ENCODE peak calls at places on chromosome 4, in four cellular contexts. One of them, this sample, is unnamed.

GRCh38 chr4:71209161-71209560 is 129.7 kb upstream of the SLC4A4 start:
- DNase-seq in B cell: no peak
- DNase-seq in pancreas: no peak
- DNase-seq in foreskin fibroblast: no peak
- DNase-seq in this sample: peak

GRCh38 chr4:103046416-103047290 is 27.1 kb upstream of the SLC9B1 start:
- DNase-seq in B cell: peak
- DNase-seq in pancreas: no peak
- DNase-seq in foreskin fibroblast: peak
- DNase-seq in this sample: peak

GRCh38 chr4:113686950-113687718 is 74.4 kb downstream of the CAMK2D start:
- DNase-seq in B cell: no peak
- DNase-seq in pancreas: no peak
- DNase-seq in foreskin fibroblast: no peak
- DNase-seq in this sample: no peak

GRCh38 chr4:122783301-122784215 is 43.1 kb upstream of the FGF2 start:
- DNase-seq in B cell: no peak
- DNase-seq in pancreas: no peak
- DNase-seq in foreskin fibroblast: peak
- DNase-seq in this sample: peak

GRCh38 chr4:28744066-28744465 is 1883.4 kb downstream of the STIM2 start:
- DNase-seq in B cell: no peak
- DNase-seq in pancreas: no peak
- DNase-seq in foreskin fibroblast: no peak
- DNase-seq in this sample: no peak

GRCh38 chr4:531721-532565 is 32.9 kb downstream of the PIGG start:
- DNase-seq in B cell: no peak
- DNase-seq in pancreas: no peak
- DNase-seq in foreskin fibroblast: no peak
- DNase-seq in this sample: no peak

GRCh38 chr4:23903859-23904438 is 14.1 kb upstream of the PPARGC1A start:
- DNase-seq in B cell: no peak
- DNase-seq in pancreas: no peak
- DNase-seq in foreskin fibroblast: no peak
- DNase-seq in this sample: no peak

GRCh38 chr4:55397521-55398321 is 2.0 kb downstream of the TMEM165 start:
- DNase-seq in B cell: no peak
- DNase-seq in pancreas: no peak
- DNase-seq in foreskin fibroblast: peak
- DNase-seq in this sample: peak

DNA sequence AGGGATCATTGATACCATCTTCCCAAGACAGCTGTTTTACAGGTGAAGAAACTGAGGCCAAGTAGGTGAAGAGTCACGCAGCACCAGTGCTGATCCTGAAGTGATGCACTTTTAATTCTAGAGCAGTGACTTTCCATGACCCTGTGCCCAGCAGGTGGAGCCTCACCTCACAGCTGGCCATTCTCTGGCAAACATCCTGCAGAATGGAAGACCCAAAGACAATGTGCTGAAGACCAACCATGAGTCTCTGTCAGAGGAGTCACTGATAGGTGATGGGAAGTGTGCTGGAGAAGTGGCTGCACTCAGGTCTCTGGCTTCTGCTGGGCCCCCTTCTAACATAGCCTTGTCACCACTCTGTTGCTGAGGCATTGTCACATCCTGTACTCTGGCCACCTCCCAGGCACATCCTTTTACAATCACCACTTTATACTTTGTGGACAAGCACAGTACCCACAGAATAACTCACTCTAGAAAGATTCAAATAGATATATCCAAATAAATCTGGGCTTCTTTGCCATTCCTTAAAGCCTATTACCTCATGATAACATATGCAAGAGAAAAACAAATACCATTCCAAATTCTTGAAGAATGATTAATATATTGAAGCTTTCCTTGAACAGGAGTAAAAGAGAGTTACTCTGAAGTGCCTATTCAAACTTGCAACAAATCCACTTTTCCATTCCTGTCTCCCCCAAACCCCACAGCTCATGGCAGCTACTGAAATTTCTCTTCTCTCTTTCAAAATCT is 64.1 kb upstream of the SCOC start:
- DNase-seq in B cell: no peak
- DNase-seq in pancreas: no peak
- DNase-seq in foreskin fibroblast: peak
- DNase-seq in this sample: peak
- TF ChIP-seq CTCF in B cell: no peak
- TF ChIP-seq CTCF in pancreas: no peak
- TF ChIP-seq CTCF in foreskin fibroblast: no peak
- TF ChIP-seq CTCF in this sample: peak

DNA sequence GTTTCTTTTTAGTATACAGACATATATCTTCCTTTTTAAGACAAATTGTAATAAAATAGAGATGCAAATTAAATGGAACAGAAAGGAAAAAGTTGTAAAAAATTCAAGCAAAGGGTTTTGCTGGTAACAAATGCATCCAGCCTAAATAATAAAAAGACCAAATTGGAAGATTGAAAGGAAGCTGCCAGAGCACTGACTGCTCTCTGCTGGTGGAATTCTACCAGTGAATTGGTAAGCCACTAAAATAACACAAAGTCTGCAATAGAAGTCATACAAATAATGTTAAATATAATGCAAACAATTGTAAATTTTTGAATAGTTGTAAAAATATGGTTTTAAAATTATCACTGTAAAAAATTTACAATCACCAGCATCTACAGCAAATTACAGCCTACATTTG is 1322.3 kb downstream of the PCDH7 start:
- DNase-seq in B cell: no peak
- DNase-seq in pancreas: no peak
- DNase-seq in foreskin fibroblast: no peak
- DNase-seq in this sample: no peak
- TF ChIP-seq CTCF in B cell: no peak
- TF ChIP-seq CTCF in pancreas: no peak
- TF ChIP-seq CTCF in foreskin fibroblast: no peak
- TF ChIP-seq CTCF in this sample: no peak

GRCh38 chr4:94395541-94395940 is 52.9 kb upstream of the HPGDS start:
- DNase-seq in B cell: no peak
- DNase-seq in pancreas: no peak
- DNase-seq in foreskin fibroblast: no peak
- DNase-seq in this sample: no peak

GRCh38 chr4:94389595-94390290 is 47.1 kb upstream of the HPGDS start:
- DNase-seq in B cell: no peak
- DNase-seq in pancreas: no peak
- DNase-seq in foreskin fibroblast: no peak
- DNase-seq in this sample: no peak

GRCh38 chr4:94390804-94391410 is 48.3 kb upstream of the HPGDS start:
- DNase-seq in B cell: no peak
- DNase-seq in pancreas: no peak
- DNase-seq in foreskin fibroblast: peak
- DNase-seq in this sample: peak
- TF ChIP-seq CTCF in B cell: peak
- TF ChIP-seq CTCF in pancreas: no peak
- TF ChIP-seq CTCF in foreskin fibroblast: peak
- TF ChIP-seq CTCF in this sample: peak

GRCh38 chr4:2937146-2937857 is 25.9 kb downstream of the NOP14 start:
- DNase-seq in B cell: no peak
- DNase-seq in pancreas: peak
- DNase-seq in foreskin fibroblast: peak
- DNase-seq in this sample: peak
- TF ChIP-seq CTCF in B cell: no peak
- TF ChIP-seq CTCF in pancreas: no peak
- TF ChIP-seq CTCF in foreskin fibroblast: no peak
- TF ChIP-seq CTCF in this sample: no peak